ENCODE peak calls at places on chromosomes 7 and 10, in ten cellular contexts. A is fibroblast of pulmonary artery; D is activated CD4-positive, alpha-beta T cell treated with anti-CD3 and anti-CD28 coated beads, Interleukin-2, amount 50 U/mL, for 1 hour; W is Calu3; H is AG10803; I is glutamatergic neuron; T is H9; V is cardiac fibroblast; R is sciatic nerve; P is CD4-positive, alpha-beta memory T cell. F is an unnamed sample.

GRCh38 chr7:27647052-27647451 is 15.6 kb downstream of the HIBADH start:
- DNase-seq in D (no peak), I (no peak), A (peak), P (no peak), T (no peak), V (peak), H (peak), R (no peak), W (no peak), F (peak)

GRCh38 chr7:21967500-21968099 is 21.9 kb upstream of the CDCA7L start:
- DNase-seq in V (peak), R (no peak), A (no peak), I (no peak), H (peak), W (peak), T (no peak), D (no peak), P (peak), F (peak)

GRCh38 chr7:66379761-66380160 is 174.6 kb downstream of the TPST1 start:
- DNase-seq in P (no peak), W (no peak), V (peak), T (no peak), D (no peak), I (no peak), A (peak), R (no peak), H (peak), F (no peak)

GRCh38 chr7:153942036-153942435 is 110.2 kb upstream of the DPP6 start:
- DNase-seq in D (no peak), R (no peak), V (no peak), A (no peak), P (no peak), H (no peak), I (no peak), W (no peak), T (no peak), F (no peak)

GRCh38 chr10:23448323-23448722 is 9.4 kb downstream of the OTUD1 start:
- DNase-seq in V (no peak), I (no peak), P (no peak), H (no peak), W (no peak), R (no peak), T (no peak), A (no peak), D (no peak), F (no peak)

GRCh38 chr7:121101621-121102020 is 113.1 kb downstream of the CPED1 start:
- DNase-seq in D (no peak), R (no peak), T (peak), P (no peak), A (no peak), W (no peak), H (no peak), I (no peak), V (no peak), F (no peak)

GRCh38 chr7:90424720-90425119 is 21.5 kb downstream of the CLDN12 start:
- DNase-seq in V (no peak), I (no peak), A (no peak), R (no peak), D (no peak), H (no peak), W (no peak), T (no peak), P (no peak), F (no peak)

GRCh38 chr7:47351233-47352154 is 230.4 kb downstream of the TNS3 start:
- DNase-seq in H (no peak), P (no peak), D (no peak), V (no peak), A (no peak), T (no peak), W (no peak), I (no peak), R (no peak), F (no peak)

GRCh38 chr7:74405191-74405898 is 48.4 kb upstream of the GTF2IRD1 start:
- DNase-seq in T (peak), R (no peak), I (peak), P (no peak), A (peak), H (no peak), W (no peak), V (no peak), D (no peak), F (peak)

GRCh38 chr10:13961096-13961495 is 369.6 kb downstream of the FRMD4A start:
- DNase-seq in W (no peak), D (no peak), R (no peak), V (peak), T (no peak), A (peak), P (no peak), I (no peak), H (peak), F (peak)

F was measured in astrocyte of the hippocampus.